ENCODE peak calls at places on chromosomes 7 and 10, in nine cellular contexts. Z is astrocyte of the spinal cord; H is activated T-helper 1 cell treated with anti-CD3 and anti-CD28 coated beads, Interleukin-2, amount 50 U/mL, for 16 hours; W is amniotic stem cell; L is osteocyte; G is AML-193; E is transverse colon; O is EL; U is foreskin fibroblast. Y is an unnamed sample.

GRCh38 chr7:877312-878232 is 1.2 kb downstream of the GET4 start:
- DNase-seq in Z (no peak), H (no peak), W (no peak), L (no peak), G (no peak), E (peak), O (no peak), U (no peak), Y (no peak)

GRCh38 chr7:39186671-39187070 is 209.0 kb downstream of the POU6F2 start:
- DNase-seq in Z (no peak), H (no peak), W (no peak), L (no peak), G (no peak), E (no peak), O (no peak), U (no peak), Y (no peak)

GRCh38 chr7:95772771-95773581 is 622 bp downstream of the DYNC1I1 start:
- DNase-seq in Z (peak), H (no peak), W (no peak), L (no peak), G (no peak), E (peak), O (peak), U (peak), Y (no peak)

GRCh38 chr10:70480254-70480861 is 1.8 kb downstream of the PALD1 start:
- DNase-seq in Z (no peak), H (no peak), W (no peak), L (no peak), G (peak), E (peak), O (no peak), U (no peak), Y (no peak)

GRCh38 chr10:14820775-14821154 is 17.1 kb downstream of the CDNF start:
- DNase-seq in Z (no peak), H (no peak), W (no peak), L (no peak), G (no peak), E (no peak), O (no peak), U (no peak), Y (no peak)

GRCh38 chr7:117675519-117676137 is 195.8 kb downstream of the CFTR start:
- DNase-seq in Z (no peak), H (no peak), W (no peak), L (no peak), G (no peak), E (no peak), O (no peak), U (no peak), Y (no peak)

GRCh38 chr7:74289660-74290589 is 718 bp downstream of the CLIP2 start:
- DNase-seq in Z (no peak), H (no peak), W (no peak), L (no peak), G (no peak), E (peak), O (peak), U (peak), Y (no peak)

GRCh38 chr10:119543814-119544642 is 1.5 kb upstream of the RGS10 start:
- DNase-seq in Z (peak), H (no peak), W (no peak), L (no peak), G (no peak), E (no peak), O (no peak), U (peak), Y (no peak)

GRCh38 chr7:117951285-117951684 is 78.0 kb upstream of the CTTNBP2 start:
- DNase-seq in Z (no peak), H (no peak), W (no peak), L (no peak), G (no peak), E (no peak), O (no peak), U (no peak), Y (no peak)

GRCh38 chr10:59829024-59829423 is 75.8 kb upstream of the MRLN start:
- DNase-seq in Z (no peak), H (no peak), W (no peak), L (no peak), G (no peak), E (no peak), O (no peak), U (peak), Y (no peak)

GRCh38 chr7:12629816-12630614 is 57.4 kb upstream of the ARL4A start:
- DNase-seq in Z (no peak), H (no peak), W (no peak), L (no peak), G (no peak), E (no peak), O (no peak), U (no peak), Y (no peak)

GRCh38 chr7:128827248-128827958 is 2.8 kb upstream of the FLNC start:
- DNase-seq in Z (peak), H (no peak), W (peak), L (no peak), G (no peak), E (no peak), O (peak), U (peak), Y (no peak)

GRCh38 chr10:103592186-103593021 is 98.9 kb downstream of the NEURL1 start:
- DNase-seq in Z (peak), H (peak), W (no peak), L (no peak), G (peak), E (peak), O (peak), U (peak), Y (no peak)

GRCh38 chr7:51154201-51154600 is 162.4 kb downstream of the COBL start:
- DNase-seq in Z (no peak), H (no peak), W (no peak), L (no peak), G (no peak), E (no peak), O (no peak), U (no peak), Y (no peak)

GRCh38 chr7:22189741-22190140 is 167.2 kb downstream of the RAPGEF5 start:
- DNase-seq in Z (no peak), H (no peak), W (no peak), L (no peak), G (no peak), E (no peak), O (no peak), U (no peak), Y (no peak)

GRCh38 chr7:35761882-35762720 is 38.8 kb upstream of the SEPTIN7 start:
- DNase-seq in Z (no peak), H (no peak), W (peak), L (no peak), G (no peak), E (no peak), O (peak), U (peak), Y (peak)

GRCh38 chr7:11256501-11256900 is 282.8 kb downstream of the PHF14 start:
- DNase-seq in Z (no peak), H (no peak), W (no peak), L (no peak), G (no peak), E (no peak), O (no peak), U (no peak), Y (no peak)

GRCh38 chr7:50119815-50120637 is 27.0 kb upstream of the ZPBP start:
- DNase-seq in Z (no peak), H (peak), W (no peak), L (no peak), G (peak), E (no peak), O (no peak), U (no peak), Y (no peak)

GRCh38 chr7:139768249-139768824 is 9.5 kb downstream of the HIPK2 start:
- DNase-seq in Z (no peak), H (no peak), W (no peak), L (no peak), G (no peak), E (no peak), O (no peak), U (no peak), Y (no peak)

GRCh38 chr10:118926903-118927302 is 102.6 kb upstream of the NANOS1 start:
- DNase-seq in Z (no peak), H (no peak), W (no peak), L (peak), G (no peak), E (no peak), O (no peak), U (no peak), Y (no peak)

GRCh38 chr7:51146816-51147586 is 169.6 kb downstream of the COBL start:
- DNase-seq in Z (no peak), H (no peak), W (no peak), L (no peak), G (no peak), E (no peak), O (no peak), U (no peak), Y (no peak)

GRCh38 chr10:24097771-24098207 is 111.1 kb upstream of the KIAA1217 start:
- DNase-seq in Z (peak), H (no peak), W (no peak), L (no peak), G (no peak), E (no peak), O (no peak), U (no peak), Y (no peak)

GRCh38 chr10:122553341-122553740 is 7.2 kb upstream of the DMBT1 start:
- DNase-seq in Z (no peak), H (no peak), W (no peak), L (no peak), G (no peak), E (no peak), O (no peak), U (no peak), Y (no peak)

GRCh38 chr7:70000747-70001348 is 402.6 kb downstream of the AUTS2 start:
- DNase-seq in Z (no peak), H (no peak), W (no peak), L (no peak), G (no peak), E (no peak), O (no peak), U (no peak), Y (no peak)

GRCh38 chr10:44857363-44858016 is 53.6 kb upstream of the TMEM72 start:
- DNase-seq in Z (peak), H (peak), W (peak), L (peak), G (peak), E (peak), O (peak), U (peak), Y (peak)

GRCh38 chr7:71470948-71471347 is 339.0 kb downstream of the GALNT17 start:
- DNase-seq in Z (no peak), H (no peak), W (no peak), L (no peak), G (no peak), E (no peak), O (no peak), U (no peak), Y (no peak)

GRCh38 chr10:44648691-44649090 is 262.4 kb upstream of the TMEM72 start:
- DNase-seq in Z (no peak), H (no peak), W (no peak), L (no peak), G (no peak), E (no peak), O (no peak), U (no peak), Y (no peak)

GRCh38 chr7:134541-134940 is 57.8 kb upstream of the FAM20C start:
- DNase-seq in Z (no peak), H (no peak), W (no peak), L (peak), G (no peak), E (no peak), O (no peak), U (no peak), Y (no peak)

GRCh38 chr7:73739387-73739767 is 775 bp upstream of the ABHD11 start:
- DNase-seq in Z (no peak), H (no peak), W (no peak), L (no peak), G (no peak), E (no peak), O (no peak), U (no peak), Y (no peak)

GRCh38 chr7:121373177-121373576 is 22.9 kb downstream of the FAM3C start:
- DNase-seq in Z (no peak), H (no peak), W (no peak), L (no peak), G (no peak), E (no peak), O (no peak), U (no peak), Y (no peak)

GRCh38 chr10:45118929-45119328 is 118.2 kb downstream of the ZNF22 start:
- DNase-seq in Z (no peak), H (no peak), W (no peak), L (no peak), G (no peak), E (no peak), O (no peak), U (no peak), Y (no peak)

GRCh38 chr7:52917982-52918578 is 117.4 kb upstream of the POM121L12 start:
- DNase-seq in Z (no peak), H (no peak), W (no peak), L (no peak), G (no peak), E (no peak), O (no peak), U (no peak), Y (no peak)

GRCh38 chr7:98137826-98138151 is 31.1 kb downstream of the LMTK2 start:
- DNase-seq in Z (no peak), H (no peak), W (no peak), L (no peak), G (peak), E (no peak), O (no peak), U (no peak), Y (no peak)

GRCh38 chr7:11910253-11910652 is 78.3 kb upstream of the THSD7A start:
- DNase-seq in Z (no peak), H (no peak), W (no peak), L (no peak), G (no peak), E (no peak), O (no peak), U (no peak), Y (no peak)

GRCh38 chr7:75945297-75946168 is 30.6 kb downstream of the POR start:
- DNase-seq in Z (no peak), H (no peak), W (no peak), L (no peak), G (peak), E (no peak), O (no peak), U (peak), Y (no peak)

GRCh38 chr10:58952747-58953466 is 223.5 kb upstream of the PHYHIPL start:
- DNase-seq in Z (peak), H (no peak), W (no peak), L (no peak), G (peak), E (peak), O (peak), U (peak), Y (no peak)

GRCh38 chr7:77931841-77932240 is 133.3 kb downstream of the PHTF2 start:
- DNase-seq in Z (no peak), H (no peak), W (no peak), L (no peak), G (no peak), E (no peak), O (no peak), U (no peak), Y (no peak)

GRCh38 chr7:36287371-36288241 is 102.1 kb upstream of the ANLN start:
- DNase-seq in Z (no peak), H (peak), W (no peak), L (no peak), G (no peak), E (no peak), O (peak), U (no peak), Y (no peak)

GRCh38 chr10:19847321-19847720 is 31.1 kb downstream of the PLXDC2 start:
- DNase-seq in Z (peak), H (no peak), W (no peak), L (no peak), G (no peak), E (no peak), O (no peak), U (no peak), Y (peak)

GRCh38 chr10:131311661-131312260 is at the start of gene TCERG1L:
- DNase-seq in Z (no peak), H (no peak), W (no peak), L (no peak), G (no peak), E (no peak), O (no peak), U (no peak), Y (no peak)